ENCODE peak calls at places on chromosomes 4 and X, in ten cellular contexts. T is fibroblast of pulmonary artery, W is cardiac muscle cell, V is hepatocyte, X is endothelial cell, K is ascending aorta, Z is thoracic aorta, J is psoas muscle, M is foreskin keratinocyte, U is HepG2. N is an unnamed sample.

GRCh38 chrX:39002466-39002865 is 201.2 kb downstream of the MID1IP1 start:
- DNase-seq in T (no peak), W (no peak), Z (no peak), M (peak), K (no peak), X (no peak), J (no peak), U (no peak), V (no peak), N (no peak)

GRCh38 chr4:9800878-9801277 is 19.4 kb downstream of the DRD5 start:
- DNase-seq in M (no peak), Z (no peak), K (no peak), W (no peak), V (no peak), T (no peak), J (no peak), U (no peak), X (no peak), N (no peak)

GRCh38 chrX:130086414-130087207 is 23.7 kb downstream of the ELF4 start:
- DNase-seq in T (no peak), Z (no peak), V (no peak), K (no peak), U (no peak), X (no peak), W (no peak), M (no peak), J (no peak), N (no peak)

GRCh38 chr4:182213024-182213423 is 30.2 kb upstream of the TENM3 start:
- DNase-seq in J (no peak), X (no peak), Z (no peak), U (no peak), M (peak), W (no peak), T (no peak), V (no peak), K (no peak), N (no peak)

GRCh38 chrX:38664285-38664684 is 102.9 kb downstream of the TSPAN7 start:
- DNase-seq in K (no peak), V (peak), Z (no peak), T (peak), X (peak), W (peak), U (peak), M (peak), J (no peak), N (peak)

GRCh38 chr4:153553820-153554173 is 87.6 kb downstream of the TMEM131L start:
- DNase-seq in J (no peak), K (no peak), M (no peak), W (no peak), X (no peak), U (no peak), V (no peak), Z (no peak), T (no peak), N (no peak)

GRCh38 chrX:53724872-53725271 is 38.4 kb upstream of the HUWE1 start:
- DNase-seq in M (no peak), T (no peak), Z (no peak), J (no peak), U (no peak), W (no peak), K (no peak), V (no peak), X (no peak), N (no peak)

GRCh38 chrX:11702420-11702819 is 36.7 kb upstream of the ARHGAP6 start:
- DNase-seq in M (no peak), J (no peak), Z (no peak), K (no peak), T (no peak), U (no peak), W (no peak), V (no peak), X (no peak), N (no peak)

GRCh38 chrX:17559728-17560379 is 177.4 kb upstream of the SCML1 start:
- DNase-seq in X (no peak), M (peak), K (no peak), U (no peak), J (no peak), Z (no peak), V (peak), T (peak), W (peak), N (no peak)

GRCh38 chrX:37644381-37645305 is 40.9 kb upstream of the XK start:
- DNase-seq in U (no peak), J (no peak), V (no peak), M (peak), K (no peak), X (no peak), W (no peak), Z (no peak), T (no peak), N (no peak)

GRCh38 chr4:137905930-137906329 is 336.2 kb downstream of the SLC7A11 start:
- DNase-seq in V (no peak), X (no peak), K (no peak), J (no peak), M (no peak), W (no peak), T (peak), U (no peak), Z (no peak), N (no peak)

GRCh38 chr4:144615182-144615581 is 30.8 kb upstream of the HHIP start:
- DNase-seq in J (no peak), M (peak), Z (no peak), V (no peak), U (no peak), T (peak), W (no peak), X (no peak), K (no peak), N (no peak)

GRCh38 chr4:125741825-125742452 is 427.2 kb downstream of the FAT4 start:
- DNase-seq in U (peak), K (no peak), X (no peak), T (peak), W (no peak), V (peak), J (no peak), Z (no peak), M (peak), N (no peak)

GRCh38 chr4:121736735-121737351 is 28.1 kb downstream of the SMIM43 start:
- DNase-seq in J (no peak), T (peak), V (peak), M (peak), U (peak), K (no peak), W (peak), Z (no peak), X (peak), N (peak)

GRCh38 chr4:148757171-148757570 is 315.0 kb upstream of the NR3C2 start:
- DNase-seq in T (no peak), Z (no peak), K (no peak), X (no peak), W (no peak), J (no peak), U (no peak), V (no peak), M (peak), N (no peak)

GRCh38 chr4:62670509-62670908 is 1470.4 kb downstream of the ADGRL3 start:
- DNase-seq in Z (no peak), W (peak), V (no peak), M (no peak), U (no peak), J (no peak), X (no peak), T (peak), K (no peak), N (no peak)

GRCh38 chr4:155772459-155773195 is 13.8 kb downstream of the GUCY1B1 start:
- DNase-seq in X (no peak), T (no peak), M (peak), U (no peak), V (no peak), W (peak), J (no peak), Z (no peak), K (no peak), N (no peak)

GRCh38 chr4:16783119-16783518 is 115.3 kb downstream of the LDB2 start:
- DNase-seq in T (peak), Z (no peak), M (no peak), X (no peak), W (no peak), K (no peak), J (no peak), U (no peak), V (peak), N (no peak)

GRCh38 chr4:8746523-8747466 is 124.8 kb downstream of the HMX1 start:
- DNase-seq in Z (no peak), U (no peak), M (no peak), T (no peak), V (no peak), K (no peak), J (no peak), X (no peak), W (no peak), N (no peak)

GRCh38 chrX:144681501-144681900 is 565.8 kb upstream of the SPANXN1 start:
- DNase-seq in K (no peak), V (no peak), X (no peak), Z (no peak), U (no peak), J (no peak), M (no peak), T (peak), W (no peak), N (no peak)

GRCh38 chrX:47129879-47130358 is 14.6 kb downstream of the NDUFB11 start:
- DNase-seq in W (no peak), Z (no peak), U (no peak), V (no peak), T (no peak), X (no peak), M (no peak), J (no peak), K (no peak), N (no peak)

GRCh38 chr4:2593003-2593402 is 56.6 kb downstream of the FAM193A start:
- DNase-seq in J (no peak), K (no peak), U (no peak), X (no peak), T (no peak), V (no peak), W (no peak), M (no peak), Z (no peak), N (no peak)

GRCh38 chr4:66704243-66704642 is 841.1 kb downstream of the CENPC start:
- DNase-seq in J (no peak), M (peak), W (no peak), Z (no peak), T (no peak), X (no peak), K (no peak), U (no peak), V (no peak), N (no peak)

GRCh38 chrX:103276581-103277002 is at the start of gene TCEAL5:
- DNase-seq in Z (no peak), M (no peak), X (peak), V (no peak), U (no peak), J (no peak), K (no peak), W (no peak), T (no peak), N (peak)

GRCh38 chrX:71181910-71182799 is 37.5 kb downstream of the NLGN3 start:
- DNase-seq in W (peak), U (peak), M (peak), T (peak), J (peak), K (peak), Z (peak), X (peak), V (peak), N (peak)

GRCh38 chr4:128228778-128229457 is 58.7 kb downstream of the PGRMC2 start:
- DNase-seq in M (no peak), V (no peak), U (no peak), T (no peak), K (no peak), Z (no peak), J (no peak), W (no peak), X (no peak), N (no peak)

GRCh38 chr4:7782783-7783182 is 156.9 kb downstream of the AFAP1 start:
- DNase-seq in M (no peak), U (no peak), J (no peak), W (no peak), T (peak), K (no peak), Z (no peak), V (no peak), X (no peak), N (no peak)

GRCh38 chr4:48196758-48197504 is 62.9 kb upstream of the TXK start:
- DNase-seq in U (no peak), K (no peak), V (no peak), X (no peak), J (no peak), Z (no peak), M (no peak), W (no peak), T (no peak), N (no peak)

GRCh38 chr4:37389967-37390580 is 145.5 kb downstream of the NWD2 start:
- DNase-seq in V (peak), X (peak), J (no peak), W (peak), M (peak), U (peak), Z (no peak), K (no peak), T (peak), N (peak)

GRCh38 chrX:128457674-128458073 is 405.5 kb upstream of the ACTRT1 start:
- DNase-seq in T (no peak), M (peak), Z (no peak), X (no peak), J (no peak), K (no peak), V (no peak), U (no peak), W (no peak), N (no peak)

GRCh38 chr4:2914220-2915126 is 48.7 kb downstream of the NOP14 start:
- DNase-seq in J (no peak), T (no peak), V (no peak), W (no peak), Z (no peak), M (no peak), X (no peak), K (no peak), U (no peak), N (peak)

GRCh38 chr4:89295415-89295927 is 12.1 kb downstream of the GPRIN3 start:
- DNase-seq in M (no peak), V (no peak), J (no peak), K (no peak), T (no peak), X (no peak), Z (no peak), U (no peak), W (no peak), N (no peak)

GRCh38 chrX:119190251-119190651 is 45.8 kb upstream of the PGRMC1 start:
- DNase-seq in V (no peak), U (no peak), X (no peak), K (no peak), T (no peak), J (peak), M (no peak), W (no peak), Z (no peak), N (no peak)

GRCh38 chr4:168220893-168221292 is 97.7 kb downstream of the DDX60 start:
- DNase-seq in Z (no peak), X (no peak), U (no peak), W (no peak), M (no peak), V (no peak), T (no peak), K (no peak), J (no peak), N (no peak)

GRCh38 chr4:173735055-173735454 is 205.0 kb upstream of the HAND2 start:
- DNase-seq in J (no peak), Z (no peak), X (no peak), M (peak), U (no peak), K (no peak), V (no peak), W (no peak), T (peak), N (no peak)

GRCh38 chr4:175469519-175469918 is 342.5 kb downstream of the GPM6A start:
- DNase-seq in Z (no peak), U (no peak), W (no peak), K (no peak), M (peak), V (peak), J (no peak), X (no peak), T (peak), N (no peak)

GRCh38 chr4:7356667-7357295 is 77.9 kb downstream of the PSAPL1 start:
- DNase-seq in Z (no peak), K (no peak), J (no peak), M (no peak), T (no peak), U (no peak), X (no peak), V (no peak), W (no peak), N (no peak)

GRCh38 chr4:96073446-96073845 is 233.6 kb downstream of the PDHA2 start:
- DNase-seq in M (peak), V (no peak), J (no peak), K (no peak), W (no peak), T (peak), Z (no peak), X (no peak), U (no peak), N (no peak)

GRCh38 chr4:76585270-76585669 is 150.2 kb downstream of the SHROOM3 start:
- DNase-seq in K (no peak), W (no peak), Z (no peak), V (no peak), M (no peak), U (no peak), J (no peak), X (no peak), T (peak), N (no peak)
- TF ChIP-seq CTCF in K (no peak), W (peak), Z (no peak), V (no peak), M (no peak), U (no peak), J (no peak), X (no peak), T (no peak), N (no peak)

GRCh38 chr4:143248827-143249226 is 64.1 kb downstream of the USP38 start:
- DNase-seq in J (no peak), X (no peak), W (no peak), K (no peak), M (no peak), T (no peak), V (no peak), Z (no peak), U (no peak), N (peak)
- TF ChIP-seq CTCF in J (no peak), X (no peak), W (no peak), K (no peak), M (no peak), T (no peak), V (no peak), Z (no peak), U (no peak), N (no peak)

GRCh38 chr4:139619644-139620043 is 46.0 kb upstream of the MGST2 start:
- DNase-seq in M (peak), Z (no peak), V (peak), X (no peak), W (peak), T (peak), K (no peak), J (no peak), U (peak), N (no peak)

GRCh38 chr4:139622856-139623255 is 42.8 kb upstream of the MGST2 start:
- DNase-seq in U (no peak), K (no peak), V (no peak), J (no peak), W (no peak), X (no peak), Z (no peak), T (no peak), M (no peak), N (no peak)

DNA sequence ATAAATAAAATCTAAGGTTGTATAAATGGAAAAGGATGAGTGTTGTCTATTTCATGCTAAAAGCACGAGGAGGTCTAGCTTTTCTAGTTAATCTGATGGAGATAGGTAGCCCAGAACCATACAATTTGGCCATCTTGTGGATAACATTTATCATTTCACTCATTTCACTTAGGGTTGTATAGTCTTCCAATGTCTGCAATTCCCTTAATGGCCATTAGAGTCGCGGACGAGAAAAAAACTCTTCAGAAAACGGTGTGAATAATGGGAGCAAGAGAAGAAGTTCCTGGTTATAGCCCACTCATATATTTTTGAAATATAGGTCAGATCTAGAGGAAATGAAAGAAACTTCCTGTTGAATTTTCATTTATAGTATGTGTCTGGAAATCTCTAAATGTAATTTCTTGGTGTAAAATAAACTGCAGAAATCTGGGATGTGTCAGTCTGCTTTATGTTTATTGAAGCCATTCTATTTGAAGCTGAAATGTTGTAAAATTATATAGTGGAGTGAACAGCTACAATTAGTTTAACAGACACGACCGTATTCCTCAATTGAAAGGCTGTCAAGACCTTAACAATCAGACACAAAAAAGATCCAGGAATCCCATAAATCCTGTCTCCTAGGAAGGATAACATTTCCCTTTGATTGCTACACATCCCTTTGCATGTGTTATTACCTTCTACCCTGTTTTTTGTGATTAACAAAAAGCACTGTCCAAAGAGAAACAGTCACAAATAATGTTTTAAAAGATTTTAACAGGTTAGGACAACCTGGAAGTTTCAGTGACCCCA is 47.7 kb upstream of the MGST2 start:
- DNase-seq in M (no peak), T (peak), V (no peak), Z (no peak), X (no peak), U (peak), J (no peak), W (no peak), K (no peak), N (no peak)
- TF ChIP-seq CTCF in M (peak), T (peak), V (peak), Z (peak), X (peak), U (no peak), J (peak), W (peak), K (no peak), N (no peak)

DNA sequence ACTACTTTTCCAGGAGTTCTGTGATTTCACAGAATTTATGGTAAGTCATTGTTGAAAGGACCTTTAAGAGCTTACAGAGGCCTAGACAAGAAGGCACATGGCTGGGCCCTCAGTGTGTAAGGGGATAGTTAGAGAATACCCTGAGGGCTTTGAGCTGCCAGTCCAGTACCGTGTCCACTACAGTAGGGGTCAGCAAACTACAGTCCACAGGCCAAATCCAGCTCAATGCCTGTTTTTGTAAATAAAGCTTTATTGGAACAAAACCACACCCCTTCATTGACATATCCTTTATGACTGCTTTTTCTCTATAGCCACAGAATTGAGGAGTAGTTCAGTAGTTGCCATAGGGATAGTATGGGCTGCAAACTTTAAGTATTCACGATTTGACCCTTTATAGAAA is 176.2 kb downstream of the MID1 start:
- DNase-seq in X (peak), T (peak), K (no peak), M (no peak), J (no peak), W (no peak), U (peak), Z (no peak), V (no peak), N (no peak)
- TF ChIP-seq CTCF in X (no peak), T (peak), K (no peak), M (peak), J (no peak), W (no peak), U (peak), Z (no peak), V (no peak), N (no peak)

GRCh38 chr4:176964116-176964691 is 171.5 kb upstream of the VEGFC start:
- DNase-seq in K (no peak), V (no peak), J (no peak), Z (no peak), U (no peak), T (no peak), M (peak), X (no peak), W (no peak), N (no peak)
- TF ChIP-seq CTCF in K (no peak), V (no peak), J (no peak), Z (no peak), U (no peak), T (peak), M (peak), X (peak), W (no peak), N (no peak)

GRCh38 chrX:74523224-74523623 is 91.2 kb downstream of the RLIM start:
- DNase-seq in J (no peak), V (no peak), T (peak), M (no peak), X (no peak), Z (no peak), K (no peak), W (no peak), U (no peak), N (no peak)
- TF ChIP-seq CTCF in J (no peak), V (no peak), T (no peak), M (no peak), X (no peak), Z (no peak), K (no peak), W (no peak), U (no peak), N (no peak)

N was measured in testis.